ENCODE peak calls at places on chromosomes 12 and 14, in four cellular contexts. L is body of pancreas, I is cardiac fibroblast, O is IMR-90. V is an unnamed sample.

GRCh38 chr12:103779410-103780092 is 61.5 kb downstream of the NT5DC3 start:
- DNase-seq in O (peak; percentile 8), I (peak; percentile 60), L (no peak), V (no peak)

GRCh38 chr12:6234214-6234613 is 34.0 kb downstream of the CD9 start:
- DNase-seq in I (peak; percentile 44), O (peak; percentile 61), L (no peak), V (no peak)

GRCh38 chr14:58078068-58078467 is 73.9 kb downstream of the ARMH4 start:
- DNase-seq in O (peak; percentile 84), L (no peak), I (peak; percentile 49), V (no peak)

GRCh38 chr12:124422142-124422569 is 127.3 kb downstream of the RFLNA start:
- DNase-seq in L (peak; percentile 72), O (no peak), I (peak; percentile 17), V (peak; percentile 56)

GRCh38 chr12:9792961-9793617 is 32.4 kb upstream of the CD69 start:
- DNase-seq in I (peak; percentile 8), O (peak; percentile 70), L (no peak), V (no peak)

GRCh38 chr14:103109789-103110415 is 13.4 kb upstream of the TNFAIP2 start:
- DNase-seq in I (peak; percentile 71), O (peak; percentile 90), L (no peak), V (no peak)

GRCh38 chr12:25904442-25904841 is 54.0 kb upstream of the RASSF8 start:
- DNase-seq in I (peak; percentile 30), O (peak; percentile 39), L (no peak), V (no peak)

GRCh38 chr12:81222841-81223595 is 145.1 kb downstream of the ACSS3 start:
- DNase-seq in L (no peak), I (no peak), O (peak; percentile 3), V (no peak)

GRCh38 chr12:22271036-22271435 is 63.5 kb downstream of the ST8SIA1 start:
- DNase-seq in L (no peak), I (peak; percentile 89), O (peak; percentile 87), V (no peak)

GRCh38 chr12:103748002-103748401 is 93.0 kb downstream of the NT5DC3 start:
- DNase-seq in L (no peak), I (no peak), O (no peak), V (no peak)

GRCh38 chr14:103550451-103551337 is 11.8 kb downstream of the BAG5 start:
- DNase-seq in L (no peak), O (no peak), I (no peak), V (no peak)

GRCh38 chr14:24437020-24437735 is 5.4 kb downstream of the SDR39U1 start:
- DNase-seq in O (no peak), I (no peak), L (no peak), V (no peak)

GRCh38 chr12:92434607-92435025 is 268.2 kb upstream of the PLEKHG7 start:
- DNase-seq in I (no peak), O (no peak), L (no peak), V (no peak)

GRCh38 chr14:61690982-61691381 is 4.3 kb upstream of the HIF1A start:
- DNase-seq in L (no peak), I (peak; percentile 28), O (no peak), V (no peak)

GRCh38 chr14:54589843-54590242 is 22.9 kb downstream of the SAMD4A start:
- DNase-seq in I (no peak), O (no peak), L (no peak), V (no peak)

GRCh38 chr12:51823875-51824565 is 24.5 kb downstream of the FIGNL2 start:
- DNase-seq in I (peak; percentile 76), L (peak; percentile 74), O (peak; percentile 73), V (peak; percentile 46)

GRCh38 chr14:99809376-99809775 is 16.2 kb downstream of the EML1 start:
- DNase-seq in L (peak; percentile 45), I (peak; percentile 95), O (peak; percentile 58), V (peak; percentile 19)

DNA sequence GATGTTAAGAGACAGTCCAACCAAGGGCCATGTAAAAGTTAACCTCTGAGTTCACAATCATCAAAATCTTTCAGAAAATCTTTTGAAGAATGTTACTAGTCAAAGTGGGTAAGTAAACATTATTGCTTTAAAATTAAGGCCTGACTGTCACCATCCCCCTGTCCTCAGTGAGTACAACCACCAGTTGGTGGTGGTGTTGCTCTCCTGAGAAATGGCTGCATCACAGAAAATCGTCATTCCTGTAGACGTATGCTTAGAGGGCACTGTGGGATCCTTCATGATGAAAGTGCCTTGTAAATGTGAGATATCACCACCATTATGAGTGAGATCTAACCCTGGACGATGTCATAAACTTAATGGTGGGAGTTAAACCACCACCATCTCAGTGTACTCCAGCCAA is 451.2 kb downstream of the RPS29 start:
- DNase-seq in L (no peak), O (no peak), I (no peak), V (no peak)
- TF ChIP-seq CTCF in L (no peak), O (no peak), I (no peak), V (peak; percentile 33)

DNA sequence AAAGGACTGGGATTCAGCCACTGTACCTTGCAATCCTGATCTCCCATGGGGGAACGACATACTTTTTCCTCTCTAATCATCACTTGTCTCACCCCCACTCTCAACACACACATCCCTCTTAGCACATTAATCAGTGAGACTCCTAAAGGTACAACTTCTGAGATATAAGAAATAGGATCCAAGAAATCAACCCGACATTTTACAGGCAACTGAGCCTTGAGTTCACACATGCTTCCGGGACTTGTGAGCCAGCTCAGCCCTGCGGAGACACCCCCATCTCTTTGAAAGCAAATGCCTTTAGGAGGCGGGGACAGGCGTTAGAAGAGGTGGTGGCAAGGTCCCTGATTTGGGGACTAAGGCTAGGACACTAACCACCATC is 1.3 kb downstream of the MAP3K9 start:
- DNase-seq in O (no peak), L (peak; percentile 55), I (no peak), V (no peak)
- H3K4me3 ChIP-seq in O (no peak overlapping the region), L (peak overlapping the region; percentile 45), I (no peak overlapping the region), V (peak overlapping the region; percentile 83)

GRCh38 chr12:15527201-15527782 is 205.0 kb downstream of the PTPRO start:
- DNase-seq in O (peak; percentile 15), L (peak; percentile 13), I (peak; percentile 49), V (peak; percentile 40)
- TF ChIP-seq CTCF in O (peak; percentile 45), L (no peak), I (peak; percentile 33), V (peak; percentile 73)

GRCh38 chr14:78424311-78424710 is 254.1 kb downstream of the NRXN3 start:
- DNase-seq in L (no peak), I (no peak), O (no peak), V (no peak)

GRCh38 chr14:78425782-78426181 is 255.6 kb downstream of the NRXN3 start:
- DNase-seq in I (no peak), L (no peak), O (no peak), V (no peak)

GRCh38 chr14:78425332-78425731 is 255.2 kb downstream of the NRXN3 start:
- DNase-seq in O (no peak), L (no peak), I (no peak), V (no peak)
- H3K4me3 ChIP-seq in O (no peak overlapping the region), L (no peak overlapping the region), I (no peak overlapping the region), V (no peak overlapping the region)

V was measured in LNCaP clone FGC.